ENCODE peak calls at places on chromosomes 3 and 15, in nine cellular contexts. T is LoVo; C is effector memory CD4-positive, alpha-beta T cell; L is GDM1; K is NCI-H1105; S is KBM-7; X is effector CD4-positive, alpha-beta T cell; I is testis; G is neural crest cell. V is an unnamed sample.

GRCh38 chr15:101134780-101135179 is 117.1 kb downstream of the CHSY1 start:
- DNase-seq in G (no peak), X (no peak), L (no peak), K (no peak), S (no peak), I (no peak), T (no peak), C (no peak), V (no peak)

GRCh38 chr3:26989042-26989441 is 366.5 kb downstream of the LRRC3B start:
- DNase-seq in I (no peak), X (no peak), T (no peak), S (no peak), L (no peak), G (no peak), C (no peak), K (no peak), V (no peak)

GRCh38 chr3:171277456-171278406 is 182.5 kb downstream of the TNIK start:
- DNase-seq in X (no peak), L (no peak), S (no peak), G (no peak), I (no peak), C (no peak), T (no peak), K (no peak), V (no peak)

GRCh38 chr3:188339410-188340295 is 185.7 kb downstream of the LPP start:
- DNase-seq in T (no peak), C (no peak), I (no peak), L (no peak), S (no peak), X (no peak), K (no peak), G (no peak), V (no peak)

GRCh38 chr3:175149675-175150074 is 290.5 kb downstream of the NAALADL2 start:
- DNase-seq in K (peak), X (no peak), T (peak), S (no peak), G (no peak), I (no peak), C (no peak), L (no peak), V (no peak)

GRCh38 chr3:135753506-135753905 is 212.0 kb upstream of the PPP2R3A start:
- DNase-seq in S (no peak), L (no peak), X (no peak), I (no peak), K (no peak), T (no peak), C (no peak), G (no peak), V (no peak)

GRCh38 chr15:60899322-60899966 is 329.7 kb downstream of the RORA start:
- DNase-seq in X (peak), T (no peak), I (no peak), S (no peak), G (no peak), K (no peak), C (peak), L (no peak), V (no peak)

GRCh38 chr15:92097473-92098178 is 244.1 kb downstream of the SLCO3A1 start:
- DNase-seq in L (peak), C (no peak), S (peak), G (peak), I (peak), X (peak), T (peak), K (peak), V (peak)

GRCh38 chr15:64535460-64536243 is 75.3 kb downstream of the ZNF609 start:
- DNase-seq in G (no peak), K (no peak), T (no peak), C (no peak), I (no peak), S (no peak), X (no peak), L (no peak), V (no peak)

GRCh38 chr3:195257454-195258448 is 13.2 kb downstream of the XXYLT1 start:
- DNase-seq in C (no peak), L (no peak), S (no peak), K (no peak), X (no peak), I (no peak), G (no peak), T (no peak), V (no peak)

GRCh38 chr3:51137715-51138114 is 247.4 kb upstream of the MANF start:
- DNase-seq in L (no peak), X (no peak), K (no peak), S (no peak), T (no peak), G (no peak), I (no peak), C (no peak), V (no peak)

GRCh38 chr3:108437439-108437838 is 73.0 kb downstream of the MYH15 start:
- DNase-seq in L (no peak), T (no peak), K (peak), C (no peak), S (no peak), I (no peak), G (no peak), X (no peak), V (no peak)

V was measured in CD8-positive, alpha-beta memory T cell.